ENCODE peak calls at places on chromosomes 5 and 9, in four cellular contexts. D is heart left ventricle, R is upper lobe of right lung, E is lung. L is an unnamed sample. For H3K9me3, the result is how much of the 10 kb centered on the place peaks cover.

GRCh38 chr9:137433349-137433915 is 7.7 kb downstream of the ENTPD8 start:
- DNase-seq in D (no peak), R (peak), E (no peak), L (peak)

GRCh38 chr9:35538361-35539234 is 48.7 kb downstream of the RUSC2 start:
- DNase-seq in D (peak), R (peak), E (no peak), L (peak)

GRCh38 chr5:72079288-72079687 is 28.0 kb upstream of the MAP1B start:
- DNase-seq in D (peak), R (no peak), E (no peak), L (peak)

GRCh38 chr9:35731415-35732184 is 395 bp downstream of the TLN1 start:
- DNase-seq in E (no peak), R (no peak), D (no peak), L (no peak)

GRCh38 chr5:136235316-136235715 is 42.4 kb upstream of the SMIM32 start:
- DNase-seq in E (no peak), D (no peak), R (no peak), L (no peak)

GRCh38 chr5:132002701-132003100 is 8.8 kb downstream of the ACSL6 start:
- DNase-seq in D (no peak), E (no peak), R (no peak), L (no peak)

GRCh38 chr5:16693879-16694278 is 77.1 kb upstream of the RETREG1 start:
- DNase-seq in D (no peak), E (no peak), R (no peak), L (no peak)

GRCh38 chr9:128836509-128837145 is 7.0 kb upstream of the SPOUT1 start:
- DNase-seq in R (no peak), D (no peak), E (no peak), L (no peak)

GRCh38 chr9:130421802-130422276 is 22.9 kb upstream of the ASS1 start:
- DNase-seq in E (no peak), D (no peak), R (no peak), L (peak)

GRCh38 chr9:133140606-133141005 is 19.6 kb upstream of the RALGDS start:
- DNase-seq in R (no peak), E (no peak), D (no peak), L (peak)

GRCh38 chr5:56155085-56155484 is 78.0 kb downstream of the ANKRD55 start:
- DNase-seq in D (no peak), E (no peak), R (no peak), L (no peak)

DNA sequence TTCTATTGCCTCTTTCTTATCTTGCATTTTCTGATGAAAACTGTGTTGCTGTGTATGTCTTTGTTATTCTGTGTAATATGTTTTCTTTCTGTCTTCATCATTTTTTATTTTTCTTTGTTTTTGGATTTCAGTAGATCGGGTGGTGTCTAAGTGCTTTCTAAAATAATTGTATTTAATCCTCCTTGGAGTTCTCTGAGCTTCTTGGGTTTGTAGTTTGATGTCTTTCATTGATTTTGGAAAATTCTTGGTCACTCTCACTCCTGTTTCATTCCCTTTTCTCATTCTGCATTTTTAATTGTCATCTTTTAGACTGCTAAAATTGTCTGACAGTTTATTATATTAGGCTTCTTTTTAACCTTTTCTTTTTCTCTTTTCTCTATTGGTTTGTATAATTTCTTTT is 560.5 kb downstream of the IRX1 start:
- DNase-seq in D (no peak), E (no peak), R (no peak), L (no peak)
- H3K9me3 ChIP-seq in D (under half), E (under half), R (under half), L (under half)

DNA sequence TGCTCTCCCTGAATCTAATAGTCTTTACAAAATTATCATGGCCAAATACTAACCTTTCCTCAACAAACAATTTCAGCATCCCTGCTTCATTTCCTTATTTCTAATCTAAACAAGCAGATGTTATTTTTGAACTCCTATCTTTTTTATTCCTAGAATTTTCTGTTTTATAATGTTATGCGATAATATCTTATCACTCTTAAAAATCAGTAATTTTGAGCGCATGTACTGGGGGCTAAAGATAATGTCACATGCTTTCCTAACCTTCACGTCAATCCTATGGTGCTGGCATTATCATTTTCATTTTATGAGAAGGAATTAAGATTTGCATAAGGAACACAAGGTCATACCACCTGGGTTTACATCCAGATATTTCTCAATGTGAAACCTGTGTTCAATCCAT is 648.0 kb downstream of the BRINP1 start:
- DNase-seq in R (no peak), E (no peak), D (no peak), L (no peak)
- H3K9me3 ChIP-seq in R (under half), E (under half), D (under half), L (under half)

GRCh38 chr5:130529716-130530485 is 625.6 kb downstream of the CHSY3 start:
- DNase-seq in R (peak), E (peak), D (no peak), L (no peak)

GRCh38 chr5:130532786-130533185 is 628.5 kb downstream of the CHSY3 start:
- DNase-seq in E (no peak), R (no peak), D (no peak), L (no peak)

GRCh38 chr5:130528474-130528873 is 624.2 kb downstream of the CHSY3 start:
- DNase-seq in E (no peak), D (no peak), R (no peak), L (no peak)

GRCh38 chr5:130526708-130527107 is 622.4 kb downstream of the CHSY3 start:
- DNase-seq in D (no peak), E (peak), R (no peak), L (no peak)

GRCh38 chr5:130529111-130529510 is 624.8 kb downstream of the CHSY3 start:
- DNase-seq in D (no peak), R (peak), E (no peak), L (no peak)
- H3K9me3 ChIP-seq in D (under half), R (under half), E (under half), L (under half)

DNA sequence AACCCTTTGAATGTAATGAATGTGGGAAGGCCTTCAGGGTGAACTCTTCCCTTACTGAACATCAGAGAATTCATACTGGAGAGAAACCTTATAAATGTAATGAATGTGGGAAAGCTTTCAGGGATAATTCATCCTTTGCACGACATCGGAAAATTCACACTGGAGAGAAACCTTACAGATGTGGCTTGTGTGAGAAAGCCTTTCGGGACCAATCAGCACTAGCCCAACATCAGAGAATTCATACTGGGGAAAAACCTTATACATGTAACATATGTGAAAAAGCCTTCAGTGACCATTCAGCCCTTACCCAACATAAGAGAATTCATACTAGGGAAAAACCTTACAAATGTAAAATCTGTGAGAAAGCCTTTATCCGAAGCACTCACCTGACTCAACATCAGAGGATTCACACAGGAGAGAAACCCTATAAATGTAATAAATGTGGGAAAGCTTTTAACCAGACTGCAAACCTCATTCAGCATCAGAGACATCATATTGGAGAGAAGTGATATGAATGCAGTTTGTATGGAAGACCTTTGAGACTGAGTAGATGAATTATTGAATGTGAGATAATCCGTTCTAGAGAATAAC is 24.6 kb downstream of the ZNF454 start:
- DNase-seq in E (no peak), D (no peak), R (no peak), L (no peak)
- H3K9me3 ChIP-seq in E (under half), D (half or more), R (half or more), L (under half)

GRCh38 chr9:81445331-81445921 is 243.9 kb downstream of the TLE1 start:
- DNase-seq in D (no peak), R (no peak), E (no peak), L (no peak)
- H3K9me3 ChIP-seq in D (under half), R (under half), E (under half), L (under half)

GRCh38 chr9:80874276-80874675 is 815.1 kb downstream of the TLE1 start:
- DNase-seq in D (no peak), E (no peak), R (no peak), L (no peak)

GRCh38 chr9:80873861-80874260 is 815.5 kb downstream of the TLE1 start:
- DNase-seq in R (no peak), E (no peak), D (no peak), L (no peak)

GRCh38 chr9:80875947-80876346 is 813.4 kb downstream of the TLE1 start:
- DNase-seq in E (no peak), R (no peak), D (no peak), L (no peak)

GRCh38 chr9:80867731-80868130 is 821.6 kb downstream of the TLE1 start:
- DNase-seq in R (no peak), D (no peak), E (no peak), L (no peak)

DNA sequence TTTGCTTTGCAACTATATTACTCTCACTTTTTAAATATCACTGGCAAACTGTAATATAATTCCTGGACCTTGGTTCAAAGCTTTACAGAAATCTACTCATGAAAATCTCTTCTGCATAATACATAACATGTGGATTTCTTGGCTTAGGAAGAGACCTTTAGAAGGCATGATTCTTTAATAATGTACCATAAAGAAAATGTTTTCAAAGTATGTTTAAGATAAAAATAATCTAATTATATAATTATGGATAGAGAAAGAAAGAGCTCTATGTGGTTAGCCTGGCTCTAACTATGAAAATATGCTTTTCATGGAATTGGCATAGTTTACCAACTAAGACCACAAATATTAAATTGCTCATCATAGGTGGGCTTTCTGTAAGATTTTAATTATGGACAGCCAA is 817.8 kb downstream of the TLE1 start:
- DNase-seq in R (no peak), D (no peak), E (no peak), L (no peak)
- H3K9me3 ChIP-seq in R (under half), D (under half), E (under half), L (under half)

GRCh38 chr9:124282442-124283231 is 24.9 kb downstream of the NEK6 start:
- DNase-seq in D (peak), R (peak), E (peak), L (peak)

GRCh38 chr9:124279531-124280175 is 21.9 kb downstream of the NEK6 start:
- DNase-seq in R (no peak), D (no peak), E (no peak), L (no peak)

GRCh38 chr9:124280176-124280691 is 22.5 kb downstream of the NEK6 start:
- DNase-seq in R (peak), E (no peak), D (peak), L (peak)

GRCh38 chr9:124283232-124283814 is 25.6 kb downstream of the NEK6 start:
- DNase-seq in E (no peak), D (no peak), R (no peak), L (no peak)

GRCh38 chr9:124281934-124282351 is 24.2 kb downstream of the NEK6 start:
- DNase-seq in R (no peak), E (no peak), D (no peak), L (no peak)
- H3K9me3 ChIP-seq in R (under half), E (under half), D (under half), L (under half)

DNA sequence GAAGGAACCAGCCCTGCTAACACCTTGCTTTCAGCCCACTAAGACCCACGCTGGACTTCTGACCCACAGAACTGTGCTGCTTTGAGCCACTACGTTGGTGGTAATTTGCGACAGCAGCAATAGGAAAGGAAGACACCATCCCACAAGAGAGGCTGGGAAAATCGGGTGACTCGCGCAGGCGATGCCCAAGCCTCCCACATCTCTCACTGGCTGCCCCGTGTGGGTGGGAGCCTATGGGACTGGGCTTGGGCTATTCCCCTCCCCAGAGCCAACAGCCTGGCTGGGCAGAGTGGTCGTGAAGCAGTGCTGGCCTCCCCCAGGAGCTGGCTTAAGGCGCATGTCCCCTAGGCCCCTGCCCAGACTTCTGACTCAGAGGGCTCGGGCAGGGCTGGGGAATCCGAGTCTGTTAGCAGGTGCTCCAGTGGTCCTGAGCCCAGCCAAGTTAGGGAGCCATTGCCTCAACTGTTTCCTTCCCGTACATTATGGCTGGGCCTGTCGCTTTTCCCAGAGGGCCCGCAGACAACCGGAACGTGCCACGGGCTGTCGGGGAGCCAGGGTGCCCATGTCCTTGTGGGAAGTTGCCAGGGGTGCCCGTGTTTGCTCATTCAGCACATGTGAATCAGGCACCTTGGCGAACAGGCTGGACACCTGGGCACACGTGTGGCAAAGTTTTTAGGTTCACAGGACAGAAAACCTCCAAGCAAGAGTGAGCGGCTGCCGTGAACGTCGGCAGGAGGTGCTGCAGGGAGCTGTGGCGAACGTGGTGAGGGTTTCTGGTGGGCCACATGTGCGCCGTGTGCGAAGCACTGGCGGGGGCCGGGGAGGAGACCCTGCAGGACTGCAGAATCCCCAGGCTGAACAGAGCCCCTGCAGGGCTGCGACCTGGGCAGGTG is 7.0 kb upstream of the RASGEF1C start:
- DNase-seq in R (peak), E (no peak), D (no peak), L (no peak)
- H3K9me3 ChIP-seq in R (under half), E (under half), D (half or more), L (under half)

DNA sequence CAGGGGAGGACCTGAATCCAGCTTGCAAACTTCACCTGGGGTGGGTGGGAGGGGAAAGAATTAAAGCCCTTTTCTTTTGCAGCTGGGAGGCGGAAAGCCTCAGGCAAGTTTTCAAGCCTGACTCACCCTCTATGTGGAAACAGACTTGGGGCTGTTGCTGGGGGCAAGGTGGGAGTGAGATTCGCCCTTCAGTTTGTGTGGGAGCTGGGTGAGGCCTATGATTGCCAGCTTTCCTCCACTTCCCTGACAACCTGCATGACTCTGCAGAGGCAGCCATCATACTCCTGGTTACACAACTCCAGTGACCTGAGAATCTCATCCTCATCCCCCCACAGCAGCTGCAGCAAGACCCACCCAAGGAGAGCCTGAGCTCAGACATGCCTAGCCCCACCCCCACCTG is 43.2 kb upstream of the SREK1 start:
- DNase-seq in E (no peak), D (no peak), R (no peak), L (no peak)
- H3K9me3 ChIP-seq in E (under half), D (under half), R (under half), L (under half)

GRCh38 chr5:54669285-54669684 is 151.7 kb downstream of the SNX18 start:
- DNase-seq in D (no peak), E (no peak), R (no peak), L (no peak)
- H3K9me3 ChIP-seq in D (under half), E (under half), R (under half), L (under half)